ENCODE peak calls at places on chromosome X, in ten cellular contexts. S is upper lobe of left lung, L is ovary, B is stomach, X is A549, R is SK-N-SH, I is sigmoid colon, F is suprapubic skin, G is H1, H is transverse colon. O is an unnamed sample.
A peak's percentile ranks its signal among the peaks of the same experiment; 100 is the strongest.

GRCh38 chrX:17923546-17923945 is 62.4 kb upstream of the RAI2 start:
- DNase-seq in S (no peak), L (no peak), B (no peak), X (no peak), R (peak; percentile 23), I (no peak), F (no peak), G (no peak), H (no peak), O (no peak)

GRCh38 chrX:45803383-45803921 is 602.8 kb upstream of the DIPK2B start:
- DNase-seq in S (no peak), L (no peak), B (no peak), X (no peak), R (no peak), I (no peak), F (no peak), G (no peak), H (no peak), O (no peak)

GRCh38 chrX:116435597-116435996 is 809 bp upstream of the SLC6A14 start:
- DNase-seq in S (no peak), L (no peak), B (no peak), X (no peak), R (no peak), I (no peak), F (no peak), G (no peak), H (no peak), O (no peak)

GRCh38 chrX:146604196-146604595 is 205.4 kb upstream of the CXorf51B start:
- DNase-seq in S (no peak), L (no peak), B (no peak), X (no peak), R (no peak), I (no peak), F (no peak), G (no peak), H (no peak), O (no peak)

GRCh38 chrX:13152511-13152868 is 108.1 kb upstream of the FAM9C start:
- DNase-seq in S (no peak), L (no peak), B (no peak), X (no peak), R (no peak), I (no peak), F (no peak), G (no peak), H (no peak), O (no peak)

GRCh38 chrX:97527725-97528124 is 644.0 kb downstream of the RPA4 start:
- DNase-seq in S (no peak), L (no peak), B (no peak), X (no peak), R (no peak), I (no peak), F (no peak), G (no peak), H (no peak), O (no peak)

GRCh38 chrX:149493567-149494562 is 11.2 kb downstream of the IDS start:
- DNase-seq in S (no peak), L (no peak), B (no peak), X (no peak), R (no peak), I (no peak), F (no peak), G (no peak), H (peak; percentile 18), O (no peak)

GRCh38 chrX:149871940-149872339 is 9.0 kb upstream of the MAGEA8 start:
- DNase-seq in S (no peak), L (no peak), B (peak; percentile 56), X (no peak), R (peak; percentile 52), I (no peak), F (no peak), G (no peak), H (peak; percentile 32), O (no peak)

GRCh38 chrX:56986138-56986537 is 9.2 kb downstream of the SPIN3 start:
- DNase-seq in S (no peak), L (no peak), B (no peak), X (no peak), R (no peak), I (no peak), F (no peak), G (no peak), H (no peak), O (no peak)

GRCh38 chrX:16869393-16870094 is 618 bp downstream of the RBBP7 start:
- DNase-seq in S (peak; percentile 93), L (no peak), B (peak; percentile 30), X (no peak), R (peak; percentile 77), I (peak; percentile 67), F (peak; percentile 69), G (no peak), H (peak; percentile 49), O (no peak)

GRCh38 chrX:46722742-46723568 is 36.0 kb downstream of the SLC9A7 start:
- DNase-seq in S (no peak), L (no peak), B (no peak), X (no peak), R (no peak), I (no peak), F (no peak), G (no peak), H (no peak), O (no peak)

GRCh38 chrX:132491191-132491590 is 2.4 kb upstream of the MBNL3 start:
- DNase-seq in S (no peak), L (no peak), B (no peak), X (no peak), R (no peak), I (no peak), F (no peak), G (no peak), H (peak; percentile 22), O (no peak)

GRCh38 chrX:121000589-121000988 is 15.0 kb upstream of the CT47A1 start:
- DNase-seq in S (no peak), L (no peak), B (no peak), X (no peak), R (peak; percentile 3), I (no peak), F (no peak), G (no peak), H (no peak), O (no peak)
- TF ChIP-seq CTCF in S (no peak), L (no peak), B (no peak), X (peak; percentile 43), R (peak; percentile 56), I (no peak), F (no peak), G (no peak), H (no peak), O (no peak)

GRCh38 chrX:66035667-66036066 is 4.2 kb downstream of the VSIG4 start:
- DNase-seq in S (no peak), L (no peak), B (no peak), X (no peak), R (no peak), I (no peak), F (no peak), G (no peak), H (no peak), O (no peak)
- TF ChIP-seq EP300 in S (no peak), L (no peak), B (no peak), X (no peak), R (no peak), I (no peak), F (no peak), G (no peak), H (no peak), O (no peak)

GRCh38 chrX:115360220-115360781 is 70.8 kb downstream of the LUZP4 start:
- DNase-seq in S (no peak), L (no peak), B (no peak), X (no peak), R (no peak), I (no peak), F (no peak), G (no peak), H (no peak), O (no peak)

GRCh38 chrX:115364625-115365024 is 75.1 kb downstream of the LUZP4 start:
- DNase-seq in S (no peak), L (no peak), B (no peak), X (no peak), R (no peak), I (no peak), F (no peak), G (no peak), H (no peak), O (no peak)

GRCh38 chrX:115367455-115367854 is 77.9 kb downstream of the LUZP4 start:
- DNase-seq in S (no peak), L (no peak), B (no peak), X (no peak), R (no peak), I (no peak), F (no peak), G (no peak), H (no peak), O (no peak)

GRCh38 chrX:115366535-115366934 is 77.0 kb downstream of the LUZP4 start:
- DNase-seq in S (no peak), L (no peak), B (no peak), X (no peak), R (no peak), I (no peak), F (no peak), G (no peak), H (no peak), O (no peak)

DNA sequence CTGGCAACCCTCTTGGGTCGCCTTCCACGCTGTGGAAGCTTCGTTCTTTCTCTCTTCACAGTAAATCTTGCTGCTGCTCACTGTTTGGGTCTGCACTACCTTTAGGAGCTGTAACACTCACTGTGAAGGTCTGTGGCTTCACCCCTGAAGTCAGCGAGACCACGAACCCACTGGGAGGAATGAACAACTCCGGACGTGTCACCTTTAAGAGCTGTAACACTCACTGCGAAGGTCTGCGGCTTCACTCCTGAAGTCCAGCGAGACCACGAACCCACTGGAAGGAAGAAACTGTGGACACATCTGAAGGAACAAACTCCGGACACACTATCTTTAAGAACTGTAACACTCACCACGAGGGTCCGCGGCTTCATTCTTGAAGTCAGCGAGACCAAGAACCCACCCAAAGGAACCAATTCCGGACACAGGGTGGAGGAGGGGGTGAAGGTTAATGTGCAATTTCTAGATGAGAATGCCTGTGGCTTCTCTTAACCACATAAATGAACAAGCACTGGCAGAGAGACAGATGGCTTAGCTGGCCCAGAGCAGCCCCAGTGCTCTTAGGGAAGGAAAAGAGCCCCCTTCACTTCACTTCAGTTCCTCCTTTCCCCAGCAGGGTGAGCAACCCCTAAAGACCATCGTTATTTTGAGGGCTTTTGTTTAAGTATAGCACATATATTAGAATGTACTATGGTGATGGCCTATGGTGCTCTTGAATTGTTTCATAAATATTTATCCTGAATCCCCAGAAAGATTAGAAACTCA is 73.0 kb downstream of the LUZP4 start:
- DNase-seq in S (no peak), L (no peak), B (no peak), X (no peak), R (no peak), I (no peak), F (no peak), G (no peak), H (no peak), O (no peak)
- TF ChIP-seq CTCF in S (no peak), L (no peak), B (no peak), X (no peak), R (peak; percentile 28), I (no peak), F (no peak), G (peak; percentile 14), H (no peak), O (no peak)

DNA sequence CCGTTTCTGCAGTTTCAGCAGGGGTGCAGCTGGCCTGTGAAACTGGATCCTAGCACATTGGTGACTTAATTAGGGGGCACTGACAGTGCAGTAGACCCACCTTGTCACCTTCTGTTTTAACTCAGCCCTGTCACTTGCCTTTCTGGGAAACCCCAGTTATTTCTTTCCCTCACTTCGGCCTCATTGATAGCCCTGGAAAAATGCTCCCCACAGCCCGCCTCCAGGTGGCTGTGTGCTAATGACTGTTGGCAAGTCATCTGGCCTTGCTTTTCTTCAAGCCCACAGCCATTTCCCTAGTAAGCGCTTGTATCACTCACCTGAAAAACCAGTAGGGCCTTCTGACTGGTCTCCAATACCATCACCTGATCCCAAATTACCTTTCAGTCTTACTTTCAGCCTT is 3.3 kb downstream of the CXCR3 start:
- DNase-seq in S (no peak), L (no peak), B (no peak), X (no peak), R (no peak), I (peak; percentile 11), F (no peak), G (no peak), H (no peak), O (no peak)
- TF ChIP-seq EP300 in S (no peak), L (no peak), B (no peak), X (no peak), R (no peak), I (no peak), F (no peak), G (no peak), H (no peak), O (no peak)